ENCODE peak calls at places on chromosomes 7 and 10, in six cellular contexts. One of them, this sample, is unnamed. For H3K4me1, the result is how much of the 10 kb centered on the place peaks cover.

GRCh38 chr7:84674236-84674913 is 479.8 kb upstream of the SEMA3A start:
- DNase-seq in K562: no peak
- DNase-seq in neuronal stem cell: no peak
- DNase-seq in right lobe of liver: no peak
- DNase-seq in A549: no peak
- DNase-seq in fibroblast of lung: peak
- DNase-seq in this sample: no peak

GRCh38 chr10:124949543-124949942 is 7.6 kb downstream of the ZRANB1 start:
- DNase-seq in A549: no peak
- DNase-seq in neuronal stem cell: no peak
- DNase-seq in right lobe of liver: no peak
- DNase-seq in fibroblast of lung: no peak
- DNase-seq in K562: peak
- DNase-seq in this sample: no peak

GRCh38 chr10:98323221-98324164 is 55.5 kb upstream of the LOXL4 start:
- DNase-seq in neuronal stem cell: no peak
- DNase-seq in fibroblast of lung: peak
- DNase-seq in right lobe of liver: no peak
- DNase-seq in K562: peak
- DNase-seq in A549: peak
- DNase-seq in this sample: peak

GRCh38 chr7:134632937-134633540 is 13.6 kb upstream of the BPGM start:
- DNase-seq in A549: peak
- DNase-seq in fibroblast of lung: peak
- DNase-seq in neuronal stem cell: peak
- DNase-seq in K562: peak
- DNase-seq in right lobe of liver: no peak
- DNase-seq in this sample: no peak

GRCh38 chr7:48611993-48612392 is 312.4 kb upstream of the CDC14C start:
- DNase-seq in neuronal stem cell: no peak
- DNase-seq in A549: no peak
- DNase-seq in fibroblast of lung: peak
- DNase-seq in right lobe of liver: no peak
- DNase-seq in K562: no peak
- DNase-seq in this sample: no peak

GRCh38 chr7:74176555-74176954 is 2.4 kb downstream of the EIF4H start:
- DNase-seq in fibroblast of lung: no peak
- DNase-seq in right lobe of liver: no peak
- DNase-seq in neuronal stem cell: no peak
- DNase-seq in A549: no peak
- DNase-seq in K562: no peak
- DNase-seq in this sample: no peak

GRCh38 chr7:28354601-28355062 is 57.7 kb upstream of the CREB5 start:
- DNase-seq in fibroblast of lung: peak
- DNase-seq in right lobe of liver: no peak
- DNase-seq in A549: peak
- DNase-seq in K562: no peak
- DNase-seq in neuronal stem cell: no peak
- DNase-seq in this sample: no peak

GRCh38 chr7:124413029-124413428 is 352.6 kb downstream of the GPR37 start:
- DNase-seq in K562: no peak
- DNase-seq in fibroblast of lung: no peak
- DNase-seq in right lobe of liver: no peak
- DNase-seq in neuronal stem cell: no peak
- DNase-seq in A549: no peak
- DNase-seq in this sample: no peak

GRCh38 chr7:113402005-113402404 is 283.7 kb upstream of the SMIM30 start:
- DNase-seq in K562: no peak
- DNase-seq in neuronal stem cell: no peak
- DNase-seq in right lobe of liver: no peak
- DNase-seq in fibroblast of lung: no peak
- DNase-seq in A549: no peak
- DNase-seq in this sample: no peak

GRCh38 chr7:150642926-150643325 is 10.7 kb upstream of the GIMAP6 start:
- DNase-seq in right lobe of liver: no peak
- DNase-seq in neuronal stem cell: no peak
- DNase-seq in A549: no peak
- DNase-seq in K562: no peak
- DNase-seq in fibroblast of lung: no peak
- DNase-seq in this sample: no peak

GRCh38 chr10:124732931-124733536 is 11.1 kb downstream of the FAM53B start:
- DNase-seq in A549: no peak
- DNase-seq in neuronal stem cell: no peak
- DNase-seq in right lobe of liver: no peak
- DNase-seq in fibroblast of lung: peak
- DNase-seq in K562: no peak
- DNase-seq in this sample: peak

GRCh38 chr7:28069788-28070187 is 110.8 kb downstream of the JAZF1 start:
- DNase-seq in K562: no peak
- DNase-seq in fibroblast of lung: peak
- DNase-seq in neuronal stem cell: no peak
- DNase-seq in right lobe of liver: no peak
- DNase-seq in A549: no peak
- DNase-seq in this sample: no peak

GRCh38 chr10:107650939-107651338 is 486.4 kb upstream of the SORCS1 start:
- DNase-seq in K562: no peak
- DNase-seq in right lobe of liver: no peak
- DNase-seq in neuronal stem cell: no peak
- DNase-seq in A549: no peak
- DNase-seq in fibroblast of lung: no peak
- DNase-seq in this sample: no peak

GRCh38 chr10:59830601-59831259 is 75.6 kb downstream of the CCDC6 start:
- DNase-seq in right lobe of liver: peak
- DNase-seq in A549: peak
- DNase-seq in neuronal stem cell: peak
- DNase-seq in fibroblast of lung: peak
- DNase-seq in K562: peak
- DNase-seq in this sample: no peak

GRCh38 chr10:27784272-27784671 is 38.7 kb upstream of the MKX start:
- DNase-seq in fibroblast of lung: no peak
- DNase-seq in right lobe of liver: no peak
- DNase-seq in neuronal stem cell: no peak
- DNase-seq in K562: no peak
- DNase-seq in A549: no peak
- DNase-seq in this sample: no peak

GRCh38 chr7:34060548-34060947 is 155.2 kb downstream of the BMPER start:
- DNase-seq in A549: peak
- DNase-seq in fibroblast of lung: peak
- DNase-seq in K562: no peak
- DNase-seq in neuronal stem cell: no peak
- DNase-seq in right lobe of liver: no peak
- DNase-seq in this sample: no peak

GRCh38 chr10:132188331-132188730 is 1.6 kb downstream of the DPYSL4 start:
- DNase-seq in K562: no peak
- DNase-seq in right lobe of liver: no peak
- DNase-seq in neuronal stem cell: no peak
- DNase-seq in fibroblast of lung: no peak
- DNase-seq in A549: no peak
- DNase-seq in this sample: no peak

GRCh38 chr7:66886152-66886551 is 34.9 kb upstream of the TMEM248 start:
- DNase-seq in right lobe of liver: no peak
- DNase-seq in A549: no peak
- DNase-seq in neuronal stem cell: no peak
- DNase-seq in fibroblast of lung: no peak
- DNase-seq in K562: no peak
- DNase-seq in this sample: no peak

GRCh38 chr10:95260909-95261552 is 29.8 kb downstream of the PDLIM1 start:
- DNase-seq in A549: no peak
- DNase-seq in right lobe of liver: no peak
- DNase-seq in fibroblast of lung: peak
- DNase-seq in neuronal stem cell: no peak
- DNase-seq in K562: no peak
- DNase-seq in this sample: no peak

GRCh38 chr7:117830422-117830954 is 42.8 kb downstream of the CTTNBP2 start:
- DNase-seq in neuronal stem cell: no peak
- DNase-seq in K562: no peak
- DNase-seq in A549: no peak
- DNase-seq in fibroblast of lung: no peak
- DNase-seq in right lobe of liver: no peak
- DNase-seq in this sample: no peak

GRCh38 chr10:100696477-100696901 is 48.9 kb upstream of the PAX2 start:
- DNase-seq in K562: no peak
- DNase-seq in right lobe of liver: no peak
- DNase-seq in fibroblast of lung: no peak
- DNase-seq in A549: peak
- DNase-seq in neuronal stem cell: no peak
- DNase-seq in this sample: no peak

GRCh38 chr10:52954407-52954806 is 181.8 kb upstream of the MBL2 start:
- DNase-seq in fibroblast of lung: no peak
- DNase-seq in K562: no peak
- DNase-seq in neuronal stem cell: no peak
- DNase-seq in right lobe of liver: no peak
- DNase-seq in A549: no peak
- DNase-seq in this sample: no peak

GRCh38 chr7:94001396-94001795 is 2.8 kb downstream of the BET1 start:
- DNase-seq in K562: no peak
- DNase-seq in fibroblast of lung: peak
- DNase-seq in A549: no peak
- DNase-seq in neuronal stem cell: no peak
- DNase-seq in right lobe of liver: no peak
- DNase-seq in this sample: no peak

DNA sequence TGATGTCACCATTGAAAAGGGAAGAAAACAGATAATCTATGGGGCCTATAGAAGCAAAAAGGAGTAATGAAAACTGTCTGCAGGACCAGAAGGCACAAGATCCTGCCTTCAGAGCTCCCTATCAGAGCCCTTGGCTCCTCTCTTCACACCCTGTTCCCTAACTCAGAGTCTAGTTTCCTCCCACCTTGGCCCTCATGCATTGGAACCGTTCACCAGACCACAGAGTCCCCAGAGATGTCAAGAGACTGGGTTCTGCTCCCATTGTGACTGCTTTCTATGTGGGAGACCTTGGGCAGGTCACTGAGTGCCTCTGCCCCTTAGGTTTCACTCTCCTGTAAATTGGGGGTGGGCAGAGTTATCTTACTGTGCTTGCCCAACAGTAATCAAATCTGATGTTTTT is 80.1 kb upstream of the RPA3 start:
- DNase-seq in fibroblast of lung: no peak
- DNase-seq in K562: no peak
- DNase-seq in neuronal stem cell: no peak
- DNase-seq in right lobe of liver: no peak
- DNase-seq in A549: no peak
- DNase-seq in this sample: no peak
- H3K27ac ChIP-seq in fibroblast of lung: no peak
- H3K27ac ChIP-seq in K562: no peak
- H3K27ac ChIP-seq in neuronal stem cell: no peak
- H3K27ac ChIP-seq in right lobe of liver: no peak
- H3K27ac ChIP-seq in A549: peak
- H3K27ac ChIP-seq in this sample: no peak

GRCh38 chr7:68785036-68785435 is 813.2 kb upstream of the AUTS2 start:
- DNase-seq in A549: peak
- DNase-seq in neuronal stem cell: no peak
- DNase-seq in right lobe of liver: no peak
- DNase-seq in fibroblast of lung: peak
- DNase-seq in K562: no peak
- DNase-seq in this sample: no peak

GRCh38 chr7:68789597-68789996 is 808.7 kb upstream of the AUTS2 start:
- DNase-seq in K562: no peak
- DNase-seq in A549: no peak
- DNase-seq in neuronal stem cell: no peak
- DNase-seq in right lobe of liver: no peak
- DNase-seq in fibroblast of lung: no peak
- DNase-seq in this sample: no peak

GRCh38 chr7:68787586-68787985 is 810.7 kb upstream of the AUTS2 start:
- DNase-seq in neuronal stem cell: peak
- DNase-seq in A549: no peak
- DNase-seq in fibroblast of lung: no peak
- DNase-seq in right lobe of liver: peak
- DNase-seq in K562: no peak
- DNase-seq in this sample: no peak

DNA sequence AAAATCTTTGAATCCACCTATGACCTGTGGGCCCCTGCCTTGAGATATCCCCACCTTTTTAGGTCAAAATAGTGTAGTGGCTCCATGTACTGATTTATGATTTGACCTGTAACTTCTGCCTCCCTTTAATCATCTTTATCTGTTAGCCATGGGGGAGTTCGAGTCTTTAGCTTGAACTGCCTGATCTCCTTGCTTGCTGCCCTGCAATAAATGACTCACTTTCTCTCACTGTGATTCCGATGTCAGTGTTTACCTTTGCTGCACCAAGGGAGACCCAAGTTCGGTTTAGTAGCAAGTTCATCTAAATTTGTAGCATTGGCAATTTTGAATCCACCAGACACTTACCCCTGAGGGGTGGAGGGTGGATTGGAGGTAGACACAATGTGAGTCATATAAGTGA is 814.6 kb upstream of the AUTS2 start:
- DNase-seq in fibroblast of lung: peak
- DNase-seq in K562: no peak
- DNase-seq in A549: peak
- DNase-seq in neuronal stem cell: no peak
- DNase-seq in right lobe of liver: no peak
- DNase-seq in this sample: no peak
- H3K4me1 ChIP-seq in fibroblast of lung: under half
- H3K4me1 ChIP-seq in K562: under half
- H3K4me1 ChIP-seq in A549: under half
- H3K4me1 ChIP-seq in neuronal stem cell: under half
- H3K4me1 ChIP-seq in right lobe of liver: under half
- H3K4me1 ChIP-seq in this sample: under half

DNA sequence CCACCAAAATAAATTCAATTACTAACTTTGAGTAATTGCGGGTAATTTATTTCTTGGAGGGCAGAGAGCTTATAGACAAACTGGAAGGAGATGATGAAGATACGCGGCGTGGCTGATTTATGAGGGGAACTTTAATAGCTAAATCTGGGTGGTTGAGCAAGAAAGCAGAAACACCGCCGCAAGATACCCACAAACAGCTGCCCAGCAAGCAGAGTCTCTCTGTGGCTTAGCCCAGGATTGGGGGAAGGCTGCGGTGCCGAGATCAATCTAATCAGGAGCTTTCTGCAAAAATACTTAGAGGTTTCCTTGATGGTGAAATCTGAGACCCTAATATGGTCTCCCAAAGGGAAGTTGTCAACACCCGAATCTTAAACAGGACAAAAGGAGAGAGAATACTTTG is 94.9 kb upstream of the MGMT start:
- DNase-seq in neuronal stem cell: no peak
- DNase-seq in K562: no peak
- DNase-seq in fibroblast of lung: no peak
- DNase-seq in A549: no peak
- DNase-seq in right lobe of liver: no peak
- DNase-seq in this sample: no peak
- H3K27ac ChIP-seq in neuronal stem cell: no peak
- H3K27ac ChIP-seq in K562: no peak
- H3K27ac ChIP-seq in fibroblast of lung: no peak
- H3K27ac ChIP-seq in A549: no peak
- H3K27ac ChIP-seq in right lobe of liver: no peak
- H3K27ac ChIP-seq in this sample: no peak

GRCh38 chr10:530717-531116 is 158.8 kb downstream of the DIP2C start:
- DNase-seq in K562: no peak
- DNase-seq in A549: no peak
- DNase-seq in right lobe of liver: peak
- DNase-seq in fibroblast of lung: no peak
- DNase-seq in neuronal stem cell: no peak
- DNase-seq in this sample: no peak
- H3K4me1 ChIP-seq in K562: under half
- H3K4me1 ChIP-seq in A549: under half
- H3K4me1 ChIP-seq in right lobe of liver: under half
- H3K4me1 ChIP-seq in fibroblast of lung: under half
- H3K4me1 ChIP-seq in neuronal stem cell: under half
- H3K4me1 ChIP-seq in this sample: under half

GRCh38 chr7:5636446-5636835 is 145.0 kb downstream of the RNF216 start:
- DNase-seq in A549: no peak
- DNase-seq in K562: no peak
- DNase-seq in neuronal stem cell: no peak
- DNase-seq in right lobe of liver: no peak
- DNase-seq in fibroblast of lung: peak
- DNase-seq in this sample: no peak
- H3K27ac ChIP-seq in A549: no peak
- H3K27ac ChIP-seq in K562: no peak
- H3K27ac ChIP-seq in neuronal stem cell: peak
- H3K27ac ChIP-seq in right lobe of liver: no peak
- H3K27ac ChIP-seq in fibroblast of lung: peak
- H3K27ac ChIP-seq in this sample: no peak